ENCODE peak calls at places on chromosomes 2 and 18, in four cellular contexts. T is A549, F is GM12878, W is HepG2. C is an unnamed sample.

GRCh38 chr2:73227086-73227485 is 6.0 kb downstream of the PRADC1 start:
- DNase-seq in T (no peak), F (no peak), W (no peak), C (no peak)

GRCh38 chr2:31297751-31298150 is 63.8 kb downstream of the EHD3 start:
- DNase-seq in T (peak), F (no peak), W (no peak), C (no peak)

GRCh38 chr2:124091721-124092120 is 66.6 kb downstream of the CNTNAP5 start:
- DNase-seq in T (no peak), F (no peak), W (no peak), C (no peak)

GRCh38 chr2:37631698-37632097 is 39.7 kb downstream of the CDC42EP3 start:
- DNase-seq in T (no peak), F (no peak), W (no peak), C (no peak)

GRCh38 chr2:152384992-152385391 is 50.0 kb downstream of the FMNL2 start:
- DNase-seq in T (no peak), F (no peak), W (peak), C (no peak)

GRCh38 chr2:48600917-48601316 is 16.7 kb upstream of the GTF2A1L start:
- DNase-seq in T (no peak), F (no peak), W (no peak), C (no peak)

GRCh38 chr2:2683581-2683980 is 352.5 kb upstream of the MYT1L start:
- DNase-seq in T (no peak), F (no peak), W (no peak), C (no peak)

GRCh38 chr2:60676950-60677349 is 79.1 kb upstream of the PAPOLG start:
- DNase-seq in T (no peak), F (no peak), W (no peak), C (no peak)

GRCh38 chr2:27448381-27448780 is 6.2 kb downstream of the KRTCAP3 start:
- DNase-seq in T (no peak), F (no peak), W (no peak), C (no peak)

GRCh38 chr18:13368080-13368813 is 149.7 kb downstream of the LDLRAD4 start:
- DNase-seq in T (no peak), F (no peak), W (no peak), C (no peak)

GRCh38 chr2:34365937-34366336 is 766.8 kb upstream of the FAM98A start:
- DNase-seq in T (no peak), F (no peak), W (no peak), C (no peak)

GRCh38 chr2:130796280-130796679 is 40.4 kb upstream of the ARHGEF4 start:
- DNase-seq in T (no peak), F (no peak), W (no peak), C (no peak)

GRCh38 chr2:130799295-130799694 is 37.4 kb upstream of the ARHGEF4 start:
- DNase-seq in T (no peak), F (no peak), W (no peak), C (no peak)

GRCh38 chr2:130797493-130798435 is 39.0 kb upstream of the ARHGEF4 start:
- DNase-seq in T (peak), F (peak), W (peak), C (peak)

GRCh38 chr2:130795431-130795830 is 40.1 kb downstream of the AMER3 start:
- DNase-seq in T (no peak), F (no peak), W (no peak), C (no peak)

DNA sequence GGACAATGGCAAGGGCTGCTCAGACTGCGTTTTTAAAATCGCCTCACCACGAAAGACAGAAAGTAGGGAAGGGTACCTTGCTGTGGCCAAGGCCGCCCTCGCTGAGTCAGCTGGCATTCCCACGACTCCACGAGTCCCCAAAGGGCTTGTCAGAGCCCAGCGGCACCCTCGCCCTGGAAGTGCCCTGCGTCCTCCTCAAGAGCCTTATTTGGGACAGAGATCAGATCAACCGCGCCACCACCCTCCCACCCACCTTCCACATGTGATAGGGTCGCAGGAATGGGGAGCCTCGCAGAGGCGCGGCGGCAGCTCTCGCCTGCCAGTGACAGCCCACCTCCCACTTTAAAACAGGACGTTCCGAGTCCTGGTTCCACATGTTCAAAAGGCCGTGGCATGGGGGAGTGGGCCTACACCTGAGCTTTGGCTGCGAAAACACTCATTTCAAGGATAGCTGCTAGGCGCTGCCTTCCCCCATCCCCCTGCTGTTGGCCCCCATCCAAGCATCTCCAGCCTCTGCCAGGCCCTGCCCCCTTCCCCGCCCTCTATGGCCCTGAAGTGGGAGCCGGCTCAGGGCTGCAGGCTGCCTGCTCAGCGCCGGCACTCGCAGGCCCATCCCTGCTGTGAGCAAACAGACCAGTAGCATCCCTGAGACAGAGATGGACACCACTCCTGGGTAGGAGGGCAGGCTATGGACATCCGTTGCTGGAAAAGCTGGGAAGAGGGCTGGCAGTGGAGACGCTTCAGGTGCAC is 38.1 kb upstream of the ARHGEF4 start:
- DNase-seq in T (no peak), F (no peak), W (no peak), C (no peak)
- TF ChIP-seq POLR2AphosphoS2 in T (no peak), F (no peak), W (no peak), C (no peak)

GRCh38 chr2:159890945-159891588 is 93.1 kb upstream of the CD302 start:
- DNase-seq in T (no peak), F (no peak), W (no peak), C (no peak)

GRCh38 chr2:159892990-159893389 is 95.0 kb upstream of the CD302 start:
- DNase-seq in T (no peak), F (no peak), W (no peak), C (no peak)

GRCh38 chr2:159894145-159894838 is 96.3 kb upstream of the CD302 start:
- DNase-seq in T (no peak), F (no peak), W (no peak), C (no peak)

GRCh38 chr2:159893439-159893838 is 95.4 kb upstream of the CD302 start:
- DNase-seq in T (no peak), F (no peak), W (no peak), C (no peak)

GRCh38 chr2:159891917-159892691 is 94.1 kb upstream of the CD302 start:
- DNase-seq in T (peak), F (no peak), W (no peak), C (no peak)
- TF ChIP-seq POLR2AphosphoS2 in T (no peak), F (no peak), W (no peak), C (no peak)

DNA sequence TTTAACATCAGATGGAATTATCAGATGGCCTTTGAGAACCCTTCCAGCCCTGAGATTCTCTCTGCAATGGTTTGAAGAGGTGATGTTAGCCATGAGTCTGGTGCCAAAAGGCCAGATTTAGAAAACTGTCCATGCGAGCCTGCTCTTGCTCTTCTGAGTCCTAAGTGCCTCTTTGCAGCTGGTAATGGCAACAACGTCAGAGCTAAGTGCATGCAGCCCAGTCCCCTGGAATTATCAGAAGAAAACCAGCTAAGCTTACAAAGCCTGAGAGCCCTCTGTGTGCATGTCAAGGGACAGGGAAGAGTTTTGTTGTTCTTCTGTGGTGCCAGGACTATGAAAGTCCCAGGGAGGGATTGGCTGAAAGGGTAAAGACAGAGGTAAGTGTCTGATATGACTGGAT is 89.8 kb downstream of the LOXHD1 start:
- DNase-seq in T (no peak), F (no peak), W (no peak), C (no peak)
- TF ChIP-seq POLR2AphosphoS2 in T (no peak), F (no peak), W (no peak), C (no peak)

GRCh38 chr2:45983213-45983612 is 314.0 kb upstream of the EPAS1 start:
- DNase-seq in T (no peak), F (no peak), W (no peak), C (no peak)

GRCh38 chr2:45978302-45978859 is 318.8 kb upstream of the EPAS1 start:
- DNase-seq in T (no peak), F (no peak), W (no peak), C (no peak)

GRCh38 chr2:45981388-45981930 is 315.7 kb upstream of the EPAS1 start:
- DNase-seq in T (no peak), F (no peak), W (no peak), C (no peak)

GRCh38 chr2:45982096-45982495 is 315.1 kb upstream of the EPAS1 start:
- DNase-seq in T (no peak), F (no peak), W (no peak), C (no peak)

DNA sequence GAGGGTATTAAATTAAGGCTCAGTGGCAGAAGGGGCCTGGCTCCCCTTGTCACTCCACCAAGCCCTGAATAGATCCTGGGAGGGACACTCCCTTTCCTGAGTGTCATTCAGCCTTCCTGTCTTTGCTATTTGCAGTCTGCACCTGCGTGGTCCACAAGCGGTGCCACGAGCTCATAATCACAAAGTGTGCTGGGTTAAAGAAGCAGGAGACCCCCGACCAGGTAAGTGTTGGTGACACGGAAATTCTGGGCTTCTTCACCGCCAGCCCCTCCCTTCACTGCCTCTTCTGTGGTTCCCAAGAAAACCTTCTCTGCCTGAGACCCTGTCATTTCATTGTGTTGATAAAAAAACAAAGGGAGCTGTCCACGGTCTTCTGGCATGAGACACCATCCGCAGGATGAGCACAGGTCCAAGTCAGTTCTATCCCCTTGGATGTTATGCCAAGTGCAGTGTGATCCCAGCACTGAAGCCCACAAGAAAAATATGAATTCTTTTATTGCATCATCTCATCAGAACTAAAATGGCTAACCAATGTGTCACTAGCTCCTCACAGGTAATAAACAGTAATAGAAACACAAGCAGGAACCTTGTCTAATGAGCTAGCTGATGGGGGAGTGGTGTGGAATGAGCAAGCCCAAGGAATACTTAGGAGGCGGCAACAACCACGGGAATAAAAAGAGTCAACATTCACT is 316.9 kb upstream of the EPAS1 start:
- DNase-seq in T (no peak), F (no peak), W (no peak), C (no peak)
- TF ChIP-seq POLR2AphosphoS2 in T (no peak), F (no peak), W (no peak), C (no peak)

GRCh38 chr2:221571108-221571390 is 1.1 kb downstream of the EPHA4 start:
- DNase-seq in T (no peak), F (no peak), W (no peak), C (no peak)
- TF ChIP-seq POLR2AphosphoS2 in T (no peak), F (no peak), W (no peak), C (no peak)

DNA sequence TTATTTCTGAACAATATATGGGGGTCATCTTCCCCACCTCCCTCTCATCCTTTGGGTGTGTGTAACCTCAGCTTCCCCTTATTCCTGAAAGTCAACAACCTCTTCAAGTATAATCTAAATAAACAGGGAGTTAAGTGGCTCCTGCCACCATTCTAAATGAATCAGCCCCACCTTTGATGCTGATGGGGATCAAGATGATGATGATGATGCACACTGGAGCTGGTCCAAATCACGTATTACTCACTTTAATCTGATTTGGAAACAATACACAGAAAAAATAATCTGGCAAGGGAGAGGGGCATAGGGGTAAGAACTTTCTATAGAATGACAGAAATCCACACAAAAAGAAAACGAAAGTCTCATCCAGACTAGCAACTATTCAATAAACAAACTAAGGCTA is 7.1 kb downstream of the ACVR1 start:
- DNase-seq in T (no peak), F (no peak), W (no peak), C (no peak)
- TF ChIP-seq POLR2AphosphoS2 in T (no peak), F (no peak), W (no peak), C (no peak)

GRCh38 chr2:85216927-85217326 is 83.7 kb downstream of the TCF7L1 start:
- DNase-seq in T (no peak), F (peak), W (no peak), C (no peak)
- TF ChIP-seq POLR2AphosphoS2 in T (no peak), F (no peak), W (no peak), C (no peak)

GRCh38 chr2:45329045-45329677 is 281.9 kb downstream of the SRBD1 start:
- DNase-seq in T (peak), F (no peak), W (peak), C (peak)
- TF ChIP-seq POLR2AphosphoS2 in T (no peak), F (no peak), W (no peak), C (no peak)

GRCh38 chr18:499351-500229 is 911 bp downstream of the COLEC12 start:
- DNase-seq in T (no peak), F (no peak), W (peak), C (peak)
- TF ChIP-seq POLR2AphosphoS2 in T (no peak), F (no peak), W (no peak), C (no peak)

GRCh38 chr18:68316636-68317035 is 398.3 kb downstream of the TMX3 start:
- DNase-seq in T (no peak), F (no peak), W (no peak), C (no peak)
- TF ChIP-seq POLR2AphosphoS2 in T (no peak), F (no peak), W (no peak), C (no peak)